ENCODE peak calls at places on chromosomes 7 and 10, in four cellular contexts. J is sigmoid colon, S is suprapubic skin, W is stomach. P is an unnamed sample.

GRCh38 chr10:124498071-124498470 is 36.4 kb downstream of the LHPP start:
- DNase-seq in J (no peak), S (no peak), W (no peak), P (no peak)

GRCh38 chr10:92849576-92850090 is 1.3 kb downstream of the EXOC6 start:
- DNase-seq in J (no peak), S (no peak), W (no peak), P (no peak)

GRCh38 chr7:92766461-92767003 is 69.8 kb downstream of the CDK6 start:
- DNase-seq in J (no peak), S (no peak), W (no peak), P (no peak)

GRCh38 chr10:60399343-60399742 is 9.7 kb upstream of the ANK3 start:
- DNase-seq in J (no peak), S (no peak), W (no peak), P (no peak)

GRCh38 chr7:64978497-64979203 is 12.2 kb downstream of the ZNF117 start:
- DNase-seq in J (no peak), S (no peak), W (no peak), P (no peak)

GRCh38 chr7:5667391-5667790 is 114.1 kb downstream of the RNF216 start:
- DNase-seq in J (no peak), S (no peak), W (peak; percentile 36), P (no peak)

GRCh38 chr7:936131-937054 is 18.1 kb downstream of the ADAP1 start:
- DNase-seq in J (peak; percentile 63), S (no peak), W (no peak), P (no peak)

GRCh38 chr7:154910977-154911376 is 91.9 kb downstream of the PAXIP1 start:
- DNase-seq in J (no peak), S (no peak), W (no peak), P (no peak)

GRCh38 chr10:75428434-75429158 is 2.8 kb upstream of the LRMDA start:
- DNase-seq in J (no peak), S (no peak), W (no peak), P (no peak)

GRCh38 chr10:48614481-48615383 is 9.9 kb upstream of the ARHGAP22 start:
- DNase-seq in J (no peak), S (no peak), W (no peak), P (no peak)

GRCh38 chr7:123916240-123916724 is 8.8 kb upstream of the SPAM1 start:
- DNase-seq in J (no peak), S (no peak), W (no peak), P (no peak)

GRCh38 chr10:13775786-13776780 is 189.3 kb downstream of the PRPF18 start:
- DNase-seq in J (no peak), S (no peak), W (no peak), P (no peak)

GRCh38 chr10:72370201-72370722 is 15.5 kb upstream of the DNAJB12 start:
- DNase-seq in J (no peak), S (no peak), W (no peak), P (no peak)

GRCh38 chr7:151408839-151409554 is 841 bp downstream of the WDR86 start:
- DNase-seq in J (peak; percentile 68), S (no peak), W (no peak), P (no peak)

GRCh38 chr7:31066516-31067130 is 14.5 kb downstream of the ADCYAP1R1 start:
- DNase-seq in J (peak; percentile 24), S (no peak), W (no peak), P (no peak)

GRCh38 chr7:47606176-47606575 is 24.3 kb upstream of the TNS3 start:
- DNase-seq in J (no peak), S (no peak), W (no peak), P (no peak)

GRCh38 chr10:48579251-48579960 is 25.5 kb downstream of the ARHGAP22 start:
- DNase-seq in J (no peak), S (no peak), W (no peak), P (no peak)

GRCh38 chr7:132239422-132239994 is 336.8 kb downstream of the PLXNA4 start:
- DNase-seq in J (no peak), S (no peak), W (no peak), P (no peak)

GRCh38 chr10:12766222-12766621 is 235.3 kb downstream of the CCDC3 start:
- DNase-seq in J (no peak), S (no peak), W (no peak), P (no peak)

GRCh38 chr7:158428131-158428841 is 159.3 kb downstream of the PTPRN2 start:
- DNase-seq in J (no peak), S (no peak), W (no peak), P (no peak)

GRCh38 chr7:79090543-79090942 is 362.9 kb downstream of the MAGI2 start:
- DNase-seq in J (no peak), S (no peak), W (no peak), P (no peak)

GRCh38 chr10:75208177-75208576 is 2.4 kb upstream of the VDAC2 start:
- DNase-seq in J (peak; percentile 60), S (no peak), W (no peak), P (no peak)

GRCh38 chr7:22776964-22777363 is 45.7 kb downstream of the TOMM7 start:
- DNase-seq in J (no peak), S (no peak), W (no peak), P (no peak)

GRCh38 chr7:55052081-55052480 is 33.3 kb downstream of the EGFR start:
- DNase-seq in J (no peak), S (no peak), W (no peak), P (no peak)

GRCh38 chr10:26556756-26557640 is 118.9 kb downstream of the APBB1IP start:
- DNase-seq in J (no peak), S (no peak), W (no peak), P (no peak)

GRCh38 chr10:123848564-123849457 is 42.8 kb downstream of the CPXM2 start:
- DNase-seq in J (no peak), S (no peak), W (no peak), P (peak; percentile 53)

GRCh38 chr7:26549281-26549943 is 257.8 kb downstream of the SNX10 start:
- DNase-seq in J (no peak), S (no peak), W (peak; percentile 69), P (no peak)

GRCh38 chr10:115030483-115031200 is 62.5 kb upstream of the ATRNL1 start:
- DNase-seq in J (no peak), S (no peak), W (no peak), P (peak; percentile 72)

GRCh38 chr7:1919539-1920265 is 249.6 kb downstream of the ELFN1 start:
- DNase-seq in J (no peak), S (no peak), W (peak; percentile 68), P (no peak)

GRCh38 chr10:84846646-84847045 is 518.3 kb downstream of the CCSER2 start:
- DNase-seq in J (no peak), S (no peak), W (no peak), P (no peak)

GRCh38 chr10:7411671-7412481 is 1.0 kb upstream of the SFMBT2 start:
- DNase-seq in J (no peak), S (no peak), W (no peak), P (no peak)

GRCh38 chr10:201328-201771 is 66.1 kb downstream of the ZMYND11 start:
- DNase-seq in J (no peak), S (no peak), W (no peak), P (no peak)

GRCh38 chr10:131575877-131576276 is 264.4 kb upstream of the TCERG1L start:
- DNase-seq in J (no peak), S (no peak), W (peak; percentile 20), P (no peak)

GRCh38 chr10:131573256-131574215 is 262.0 kb upstream of the TCERG1L start:
- DNase-seq in J (no peak), S (peak; percentile 57), W (peak; percentile 15), P (no peak)

GRCh38 chr10:131574363-131574706 is 262.8 kb upstream of the TCERG1L start:
- DNase-seq in J (no peak), S (peak; percentile 45), W (peak; percentile 14), P (no peak)

GRCh38 chr10:131576341-131577177 is 265.0 kb upstream of the TCERG1L start:
- DNase-seq in J (no peak), S (peak; percentile 59), W (peak; percentile 24), P (no peak)

DNA sequence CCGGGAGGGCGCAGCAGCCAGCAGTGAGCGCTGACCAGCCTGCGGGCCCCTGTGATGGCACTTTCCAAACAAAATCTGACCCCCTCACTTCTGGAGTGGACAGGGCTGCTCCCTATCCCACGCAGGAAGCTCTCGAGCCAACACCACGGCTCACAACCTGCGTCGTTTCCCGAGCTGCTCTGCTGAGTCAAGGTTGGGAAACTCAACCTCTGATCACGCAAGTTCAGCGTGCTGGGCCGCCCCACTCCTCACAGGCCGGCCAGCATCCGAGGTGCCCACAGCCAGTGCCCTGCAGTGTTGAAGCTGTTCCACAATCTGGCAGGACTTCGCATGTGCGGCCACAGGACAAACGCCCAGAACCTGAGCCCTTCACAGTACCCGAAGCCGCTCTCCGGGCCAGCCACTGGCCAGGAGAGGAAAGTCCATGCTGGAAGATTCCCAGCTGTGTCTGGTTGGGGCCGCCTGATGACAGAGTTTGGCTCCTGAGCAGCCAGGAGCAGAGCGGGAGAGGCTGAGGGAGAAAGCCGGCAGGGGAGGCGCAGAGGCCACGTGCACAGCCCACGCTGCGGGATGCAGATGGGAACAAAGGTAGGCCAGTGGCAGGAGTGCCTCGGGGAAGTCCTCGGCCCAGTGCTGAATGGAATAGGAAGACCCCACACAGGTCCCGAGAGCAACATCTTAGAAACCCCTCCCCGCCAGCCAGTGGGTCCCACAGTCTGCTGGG is 263.3 kb upstream of the TCERG1L start:
- DNase-seq in J (no peak), S (peak; percentile 73), W (peak; percentile 23), P (no peak)
- H3K9me3 ChIP-seq in J (no peaks in the 10 kb centered on the region), S (no peaks in the 10 kb centered on the region), W (no peaks in the 10 kb centered on the region), P (no peaks in the 10 kb centered on the region)

DNA sequence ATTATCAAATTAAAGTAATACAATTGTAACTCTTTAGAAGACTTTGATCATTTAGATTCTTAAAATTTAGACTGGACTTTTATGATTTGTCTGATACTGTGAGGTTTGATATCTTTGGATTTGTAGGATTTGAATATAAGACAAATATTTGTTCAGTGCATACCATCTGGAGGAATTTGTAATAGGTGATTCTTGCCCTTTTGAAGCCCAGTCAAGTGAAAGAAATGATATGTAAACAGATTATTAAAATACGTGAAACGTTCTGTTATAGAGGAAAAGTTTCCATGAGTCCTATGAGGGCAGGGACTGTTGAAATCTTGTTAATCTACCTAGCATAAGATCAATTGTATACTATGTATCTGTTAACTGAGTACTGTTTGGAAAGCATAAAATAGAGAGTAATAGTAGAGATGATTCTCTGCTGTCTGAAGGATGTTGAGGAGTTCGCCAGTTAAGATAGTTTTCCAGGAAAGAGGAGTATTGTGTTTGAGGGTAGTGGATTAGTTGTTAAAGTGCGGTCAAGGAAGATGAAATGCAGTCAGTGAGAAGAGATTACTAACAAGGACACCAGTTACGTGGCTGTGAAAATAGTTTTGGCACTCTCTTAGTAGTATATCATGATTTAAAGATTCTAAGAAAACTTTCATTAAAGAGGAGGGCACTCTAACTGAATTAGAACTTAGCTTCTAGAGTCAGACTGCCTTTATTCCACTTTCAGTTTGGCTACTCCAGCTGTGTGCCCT is 14.4 kb downstream of the PDCD4 start:
- DNase-seq in J (no peak), S (no peak), W (no peak), P (no peak)
- TF ChIP-seq EP300 in J (no peak), S (no peak), W (no peak), P (no peak)

GRCh38 chr10:77622822-77623410 is 14.7 kb downstream of the KCNMA1 start:
- DNase-seq in J (no peak), S (no peak), W (no peak), P (no peak)
- H3K4me1 ChIP-seq in J (no peaks in the 10 kb centered on the region), S (no peaks in the 10 kb centered on the region), W (no peaks in the 10 kb centered on the region), P (peaks cover 94% of the 10 kb centered on the region)

GRCh38 chr10:37895674-37896073 is 38.3 kb upstream of the ZNF248 start:
- DNase-seq in J (no peak), S (no peak), W (no peak), P (no peak)

DNA sequence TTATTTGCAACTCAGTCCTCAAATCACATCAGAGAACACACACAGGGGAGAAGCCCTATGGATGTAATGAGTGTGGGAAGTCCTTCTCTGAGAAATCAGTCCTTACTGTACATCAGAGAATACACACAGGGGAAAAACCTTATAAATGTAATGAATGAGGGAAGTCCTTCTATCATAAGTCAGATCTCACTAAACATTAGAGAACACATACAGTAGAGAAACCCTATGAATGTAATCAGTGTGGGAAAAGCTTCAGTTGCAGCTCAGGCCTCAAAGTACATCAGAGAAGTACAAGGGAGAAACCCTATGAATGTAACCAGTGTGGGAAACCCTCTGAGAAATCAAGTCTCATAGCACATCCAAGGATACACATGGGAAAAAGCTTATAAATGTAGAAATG is 39.0 kb upstream of the ZNF248 start:
- DNase-seq in J (no peak), S (no peak), W (no peak), P (no peak)
- H3K9me3 ChIP-seq in J (peaks cover 16% of the 10 kb centered on the region), S (peaks cover 23% of the 10 kb centered on the region), W (peaks cover 41% of the 10 kb centered on the region), P (peaks cover 44% of the 10 kb centered on the region)

P was measured in esophagus muscularis mucosa.